ENCODE peak calls at places on chromosomes 16 and 17, in six cellular contexts. One of them, this sample, is unnamed. For H3K27me3, the result is how much of the 10 kb centered on the place peaks cover.

GRCh38 chr17:19671433-19671832 is 22.9 kb downstream of the ALDH3A2 start:
- DNase-seq in AG04450: no peak
- DNase-seq in psoas muscle: no peak
- DNase-seq in heart left ventricle: no peak
- DNase-seq in fibroblast of lung: no peak
- DNase-seq in CD8-positive, alpha-beta memory T cell: no peak
- DNase-seq in this sample: no peak

GRCh38 chr16:52227851-52228250 is 319.1 kb downstream of the TOX3 start:
- DNase-seq in AG04450: no peak
- DNase-seq in psoas muscle: no peak
- DNase-seq in heart left ventricle: no peak
- DNase-seq in fibroblast of lung: peak
- DNase-seq in CD8-positive, alpha-beta memory T cell: no peak
- DNase-seq in this sample: no peak

GRCh38 chr17:72590882-72591499 is 470.2 kb downstream of the SOX9 start:
- DNase-seq in AG04450: no peak
- DNase-seq in psoas muscle: no peak
- DNase-seq in heart left ventricle: no peak
- DNase-seq in fibroblast of lung: no peak
- DNase-seq in CD8-positive, alpha-beta memory T cell: no peak
- DNase-seq in this sample: no peak

GRCh38 chr17:64580384-64581307 is 73.9 kb downstream of the CEP95 start:
- DNase-seq in AG04450: no peak
- DNase-seq in psoas muscle: no peak
- DNase-seq in heart left ventricle: no peak
- DNase-seq in fibroblast of lung: peak
- DNase-seq in CD8-positive, alpha-beta memory T cell: no peak
- DNase-seq in this sample: no peak

GRCh38 chr16:11563493-11564040 is 23.2 kb downstream of the LITAF start:
- DNase-seq in AG04450: no peak
- DNase-seq in psoas muscle: no peak
- DNase-seq in heart left ventricle: no peak
- DNase-seq in fibroblast of lung: no peak
- DNase-seq in CD8-positive, alpha-beta memory T cell: no peak
- DNase-seq in this sample: no peak

GRCh38 chr17:38674013-38674748 is 576 bp downstream of the EPOP start:
- DNase-seq in AG04450: no peak
- DNase-seq in psoas muscle: peak
- DNase-seq in heart left ventricle: peak
- DNase-seq in fibroblast of lung: no peak
- DNase-seq in CD8-positive, alpha-beta memory T cell: peak
- DNase-seq in this sample: peak

GRCh38 chr17:77698903-77699615 is 259.4 kb upstream of the TNRC6C start:
- DNase-seq in AG04450: no peak
- DNase-seq in psoas muscle: no peak
- DNase-seq in heart left ventricle: no peak
- DNase-seq in fibroblast of lung: no peak
- DNase-seq in CD8-positive, alpha-beta memory T cell: no peak
- DNase-seq in this sample: no peak

GRCh38 chr17:78276499-78276898 is 45.1 kb downstream of the TMEM235 start:
- DNase-seq in AG04450: no peak
- DNase-seq in psoas muscle: no peak
- DNase-seq in heart left ventricle: no peak
- DNase-seq in fibroblast of lung: no peak
- DNase-seq in CD8-positive, alpha-beta memory T cell: no peak
- DNase-seq in this sample: no peak

GRCh38 chr17:50029185-50029584 is 26.7 kb upstream of the ITGA3 start:
- DNase-seq in AG04450: no peak
- DNase-seq in psoas muscle: no peak
- DNase-seq in heart left ventricle: no peak
- DNase-seq in fibroblast of lung: no peak
- DNase-seq in CD8-positive, alpha-beta memory T cell: no peak
- DNase-seq in this sample: no peak

GRCh38 chr17:50028207-50029120 is 27.4 kb upstream of the ITGA3 start:
- DNase-seq in AG04450: no peak
- DNase-seq in psoas muscle: peak
- DNase-seq in heart left ventricle: no peak
- DNase-seq in fibroblast of lung: peak
- DNase-seq in CD8-positive, alpha-beta memory T cell: no peak
- DNase-seq in this sample: no peak

GRCh38 chr17:50027639-50028206 is 28.2 kb upstream of the ITGA3 start:
- DNase-seq in AG04450: peak
- DNase-seq in psoas muscle: peak
- DNase-seq in heart left ventricle: peak
- DNase-seq in fibroblast of lung: peak
- DNase-seq in CD8-positive, alpha-beta memory T cell: no peak
- DNase-seq in this sample: peak

GRCh38 chr17:50026046-50026675 is 29.7 kb upstream of the ITGA3 start:
- DNase-seq in AG04450: no peak
- DNase-seq in psoas muscle: no peak
- DNase-seq in heart left ventricle: no peak
- DNase-seq in fibroblast of lung: no peak
- DNase-seq in CD8-positive, alpha-beta memory T cell: no peak
- DNase-seq in this sample: no peak

GRCh38 chr17:50026901-50027638 is 28.8 kb upstream of the ITGA3 start:
- DNase-seq in AG04450: no peak
- DNase-seq in psoas muscle: peak
- DNase-seq in heart left ventricle: peak
- DNase-seq in fibroblast of lung: peak
- DNase-seq in CD8-positive, alpha-beta memory T cell: peak
- DNase-seq in this sample: peak
- H3K4me3 ChIP-seq in AG04450: peak
- H3K4me3 ChIP-seq in psoas muscle: peak
- H3K4me3 ChIP-seq in heart left ventricle: peak
- H3K4me3 ChIP-seq in fibroblast of lung: peak
- H3K4me3 ChIP-seq in CD8-positive, alpha-beta memory T cell: no peak
- H3K4me3 ChIP-seq in this sample: no peak

GRCh38 chr17:9780552-9780951 is 10.8 kb downstream of the DHRS7C start:
- DNase-seq in AG04450: no peak
- DNase-seq in psoas muscle: no peak
- DNase-seq in heart left ventricle: no peak
- DNase-seq in fibroblast of lung: no peak
- DNase-seq in CD8-positive, alpha-beta memory T cell: no peak
- DNase-seq in this sample: no peak
- H3K27me3 ChIP-seq in AG04450: under half
- H3K27me3 ChIP-seq in psoas muscle: under half
- H3K27me3 ChIP-seq in heart left ventricle: under half
- H3K27me3 ChIP-seq in fibroblast of lung: under half
- H3K27me3 ChIP-seq in CD8-positive, alpha-beta memory T cell: under half
- H3K27me3 ChIP-seq in this sample: under half

GRCh38 chr16:87127061-87127765 is 190.0 kb downstream of the C16orf95 start:
- DNase-seq in AG04450: no peak
- DNase-seq in psoas muscle: no peak
- DNase-seq in heart left ventricle: peak
- DNase-seq in fibroblast of lung: peak
- DNase-seq in CD8-positive, alpha-beta memory T cell: no peak
- DNase-seq in this sample: peak
- H3K4me3 ChIP-seq in AG04450: no peak
- H3K4me3 ChIP-seq in psoas muscle: no peak
- H3K4me3 ChIP-seq in heart left ventricle: no peak
- H3K4me3 ChIP-seq in fibroblast of lung: no peak
- H3K4me3 ChIP-seq in CD8-positive, alpha-beta memory T cell: no peak
- H3K4me3 ChIP-seq in this sample: no peak

DNA sequence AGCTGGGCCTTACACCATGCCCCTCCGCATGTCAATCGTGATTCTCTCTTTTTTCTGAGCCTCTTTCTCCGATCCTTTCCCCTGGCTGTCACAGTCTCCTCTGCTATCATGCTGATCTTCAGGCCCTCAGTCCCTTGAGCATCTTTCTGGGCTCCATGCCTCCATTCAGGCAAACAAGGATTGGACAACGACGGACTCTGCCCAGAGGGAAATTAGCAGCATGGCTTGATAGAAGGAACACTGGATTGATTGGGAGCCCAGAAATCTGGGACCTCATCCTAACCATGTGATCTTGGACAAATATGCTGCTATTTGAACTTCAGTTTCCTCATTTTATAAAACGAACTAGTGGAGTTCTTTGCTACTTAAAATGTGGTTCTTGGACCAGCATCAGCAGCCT is 19.6 kb upstream of the PHF12 start:
- DNase-seq in AG04450: no peak
- DNase-seq in psoas muscle: no peak
- DNase-seq in heart left ventricle: no peak
- DNase-seq in fibroblast of lung: no peak
- DNase-seq in CD8-positive, alpha-beta memory T cell: no peak
- DNase-seq in this sample: no peak
- H3K27me3 ChIP-seq in AG04450: half or more
- H3K27me3 ChIP-seq in psoas muscle: under half
- H3K27me3 ChIP-seq in heart left ventricle: under half
- H3K27me3 ChIP-seq in fibroblast of lung: under half
- H3K27me3 ChIP-seq in CD8-positive, alpha-beta memory T cell: under half
- H3K27me3 ChIP-seq in this sample: under half

GRCh38 chr16:87918314-87918713 is 18.0 kb downstream of the CA5A start:
- DNase-seq in AG04450: no peak
- DNase-seq in psoas muscle: peak
- DNase-seq in heart left ventricle: no peak
- DNase-seq in fibroblast of lung: peak
- DNase-seq in CD8-positive, alpha-beta memory T cell: no peak
- DNase-seq in this sample: no peak
- H3K4me3 ChIP-seq in AG04450: no peak
- H3K4me3 ChIP-seq in psoas muscle: peak
- H3K4me3 ChIP-seq in heart left ventricle: no peak
- H3K4me3 ChIP-seq in fibroblast of lung: peak
- H3K4me3 ChIP-seq in CD8-positive, alpha-beta memory T cell: no peak
- H3K4me3 ChIP-seq in this sample: peak

DNA sequence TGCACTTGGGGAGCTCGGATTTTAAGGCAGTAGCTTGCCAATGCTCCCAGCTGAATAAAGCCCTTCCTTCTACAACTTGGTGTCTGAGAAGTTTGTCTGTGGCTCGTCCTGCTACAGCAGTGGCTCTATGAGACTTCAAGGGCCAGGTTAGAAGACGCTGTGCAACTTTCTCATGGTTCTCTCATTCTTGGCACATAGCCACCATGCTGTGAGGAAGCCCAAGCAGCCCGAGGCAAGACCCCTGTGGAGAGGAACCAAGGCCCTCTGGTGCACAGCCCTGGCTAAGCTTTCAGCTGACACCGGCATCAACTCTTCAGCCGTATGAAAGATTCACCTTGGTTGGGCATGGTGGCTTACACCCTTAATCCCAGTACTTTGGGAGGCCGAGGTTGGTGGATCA is 116.9 kb upstream of the EEF2KMT start:
- DNase-seq in AG04450: no peak
- DNase-seq in psoas muscle: no peak
- DNase-seq in heart left ventricle: no peak
- DNase-seq in fibroblast of lung: no peak
- DNase-seq in CD8-positive, alpha-beta memory T cell: no peak
- DNase-seq in this sample: no peak
- H3K27me3 ChIP-seq in AG04450: under half
- H3K27me3 ChIP-seq in psoas muscle: under half
- H3K27me3 ChIP-seq in heart left ventricle: under half
- H3K27me3 ChIP-seq in fibroblast of lung: under half
- H3K27me3 ChIP-seq in CD8-positive, alpha-beta memory T cell: under half
- H3K27me3 ChIP-seq in this sample: under half

DNA sequence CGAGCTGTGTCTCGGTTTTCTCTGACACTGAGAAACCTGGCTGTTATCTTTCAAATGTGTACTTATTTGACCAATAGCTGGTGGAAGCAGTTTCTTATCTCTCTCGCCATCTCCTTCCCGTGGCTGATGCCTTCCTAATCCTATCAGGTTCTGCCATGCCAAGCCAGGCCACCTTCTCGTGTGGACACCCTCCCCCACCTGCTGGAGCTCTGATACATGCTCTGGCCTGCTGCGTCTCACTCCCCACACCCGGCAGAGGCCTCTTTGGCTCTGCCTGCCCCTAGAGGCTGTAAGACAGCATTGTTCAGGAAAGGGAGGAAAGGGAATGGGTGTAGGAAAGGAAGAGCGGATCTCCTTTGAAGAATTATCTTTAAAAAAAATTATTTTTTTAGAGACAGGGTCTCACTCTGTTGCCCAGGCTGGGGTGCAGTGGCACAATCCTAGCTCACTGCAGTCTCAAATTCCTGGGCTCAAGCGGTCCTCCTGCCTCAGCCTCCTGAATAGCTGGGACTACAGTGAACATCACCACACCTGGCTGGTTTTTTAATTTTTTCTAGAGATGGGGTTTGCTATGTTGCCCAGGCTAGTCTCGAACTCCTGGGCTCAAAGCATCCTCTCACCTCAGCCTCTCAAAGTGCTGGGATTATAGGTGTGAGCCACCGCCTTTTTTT is 7.5 kb upstream of the ARMC5 start:
- DNase-seq in AG04450: peak
- DNase-seq in psoas muscle: peak
- DNase-seq in heart left ventricle: no peak
- DNase-seq in fibroblast of lung: peak
- DNase-seq in CD8-positive, alpha-beta memory T cell: no peak
- DNase-seq in this sample: peak
- H3K4me3 ChIP-seq in AG04450: no peak
- H3K4me3 ChIP-seq in psoas muscle: no peak
- H3K4me3 ChIP-seq in heart left ventricle: no peak
- H3K4me3 ChIP-seq in fibroblast of lung: no peak
- H3K4me3 ChIP-seq in CD8-positive, alpha-beta memory T cell: no peak
- H3K4me3 ChIP-seq in this sample: no peak

GRCh38 chr16:27928542-27928941 is 135.0 kb downstream of the GSG1L start:
- DNase-seq in AG04450: no peak
- DNase-seq in psoas muscle: no peak
- DNase-seq in heart left ventricle: no peak
- DNase-seq in fibroblast of lung: no peak
- DNase-seq in CD8-positive, alpha-beta memory T cell: no peak
- DNase-seq in this sample: no peak
- H3K27me3 ChIP-seq in AG04450: under half
- H3K27me3 ChIP-seq in psoas muscle: under half
- H3K27me3 ChIP-seq in heart left ventricle: under half
- H3K27me3 ChIP-seq in fibroblast of lung: under half
- H3K27me3 ChIP-seq in CD8-positive, alpha-beta memory T cell: under half
- H3K27me3 ChIP-seq in this sample: under half

GRCh38 chr16:49280861-49281331 is 742 bp downstream of the CBLN1 start:
- DNase-seq in AG04450: no peak
- DNase-seq in psoas muscle: no peak
- DNase-seq in heart left ventricle: no peak
- DNase-seq in fibroblast of lung: no peak
- DNase-seq in CD8-positive, alpha-beta memory T cell: no peak
- DNase-seq in this sample: no peak

GRCh38 chr16:49281843-49282642 is 405 bp upstream of the CBLN1 start:
- DNase-seq in AG04450: no peak
- DNase-seq in psoas muscle: peak
- DNase-seq in heart left ventricle: peak
- DNase-seq in fibroblast of lung: peak
- DNase-seq in CD8-positive, alpha-beta memory T cell: no peak
- DNase-seq in this sample: peak

GRCh38 chr16:49280022-49280741 is 1.5 kb downstream of the CBLN1 start:
- DNase-seq in AG04450: no peak
- DNase-seq in psoas muscle: no peak
- DNase-seq in heart left ventricle: peak
- DNase-seq in fibroblast of lung: no peak
- DNase-seq in CD8-positive, alpha-beta memory T cell: no peak
- DNase-seq in this sample: peak

GRCh38 chr16:49282690-49283375 is 1.2 kb upstream of the CBLN1 start:
- DNase-seq in AG04450: no peak
- DNase-seq in psoas muscle: no peak
- DNase-seq in heart left ventricle: peak
- DNase-seq in fibroblast of lung: no peak
- DNase-seq in CD8-positive, alpha-beta memory T cell: no peak
- DNase-seq in this sample: peak

DNA sequence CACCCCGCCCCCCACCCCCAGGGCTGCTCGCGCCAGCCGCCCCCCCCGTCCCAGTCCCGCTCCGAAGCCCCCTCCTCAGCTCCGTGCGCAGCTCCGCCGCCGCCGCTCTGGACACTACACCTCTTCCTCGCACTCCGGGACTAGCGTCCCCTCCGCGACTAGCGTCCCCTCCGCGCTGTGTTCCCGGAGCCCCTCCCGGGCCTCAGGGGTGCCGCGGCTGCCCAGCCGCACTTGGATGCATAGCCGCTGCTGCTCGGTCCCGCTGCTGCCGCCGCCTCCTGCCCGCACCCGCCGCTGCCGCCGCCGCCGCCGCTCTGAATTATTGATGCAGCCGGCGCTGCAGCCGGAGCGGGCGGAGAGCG is at the start of gene CBLN1:
- DNase-seq in AG04450: no peak
- DNase-seq in psoas muscle: no peak
- DNase-seq in heart left ventricle: no peak
- DNase-seq in fibroblast of lung: no peak
- DNase-seq in CD8-positive, alpha-beta memory T cell: no peak
- DNase-seq in this sample: no peak
- H3K4me3 ChIP-seq in AG04450: no peak
- H3K4me3 ChIP-seq in psoas muscle: peak
- H3K4me3 ChIP-seq in heart left ventricle: peak
- H3K4me3 ChIP-seq in fibroblast of lung: no peak
- H3K4me3 ChIP-seq in CD8-positive, alpha-beta memory T cell: no peak
- H3K4me3 ChIP-seq in this sample: peak